ENCODE peak calls at places on chromosomes 1 and 21, in nine cellular contexts. Y is spleen; M is ovary; Z is CD4-positive, CD25-positive, alpha-beta regulatory T cell; A is lower lobe of right lung; K is neuronal stem cell; L is CD8-positive, alpha-beta T cell; C is hepatocyte; I is keratinocyte. G is an unnamed sample.
A peak's percentile ranks its signal among the peaks of the same experiment; 100 is the strongest.

GRCh38 chr1:161074676-161075368 is 5.1 kb upstream of the ARHGAP30 start:
- DNase-seq in Y (no peak), M (no peak), Z (no peak), A (no peak), K (no peak), L (no peak), C (peak; percentile 1), I (peak; percentile 93), G (no peak)

GRCh38 chr1:234683856-234684632 is 74.1 kb upstream of the IRF2BP2 start:
- DNase-seq in Y (no peak), M (peak; percentile 74), Z (no peak), A (peak; percentile 75), K (no peak), L (no peak), C (peak; percentile 75), I (no peak), G (peak; percentile 86)

GRCh38 chr21:43207868-43208267 is 39.1 kb downstream of the CRYAA start:
- DNase-seq in Y (peak; percentile 47), M (no peak), Z (no peak), A (no peak), K (no peak), L (peak; percentile 21), C (no peak), I (no peak), G (no peak)

GRCh38 chr1:146016891-146017290 is 4.6 kb downstream of the HJV start:
- DNase-seq in Y (no peak), M (no peak), Z (no peak), A (no peak), K (no peak), L (no peak), C (no peak), I (no peak), G (no peak)

GRCh38 chr21:26753822-26754221 is 91.4 kb downstream of the ADAMTS1 start:
- DNase-seq in Y (no peak), M (no peak), Z (no peak), A (no peak), K (no peak), L (no peak), C (no peak), I (no peak), G (no peak)

GRCh38 chr1:31593770-31594632 is 17.7 kb downstream of the TINAGL1 start:
- DNase-seq in Y (peak; percentile 88), M (peak; percentile 83), Z (peak; percentile 55), A (peak; percentile 78), K (peak; percentile 61), L (peak; percentile 74), C (peak; percentile 87), I (no peak), G (peak; percentile 84)

GRCh38 chr1:34404837-34405236 is 228.1 kb downstream of the C1orf94 start:
- DNase-seq in Y (no peak), M (no peak), Z (no peak), A (no peak), K (no peak), L (no peak), C (no peak), I (no peak), G (no peak)

GRCh38 chr1:107794571-107794970 is 170.4 kb downstream of the VAV3 start:
- DNase-seq in Y (no peak), M (no peak), Z (no peak), A (no peak), K (no peak), L (no peak), C (no peak), I (no peak), G (no peak)

GRCh38 chr1:34213976-34214375 is 37.3 kb downstream of the C1orf94 start:
- DNase-seq in Y (no peak), M (no peak), Z (no peak), A (no peak), K (no peak), L (no peak), C (no peak), I (no peak), G (no peak)

GRCh38 chr1:12437629-12438028 is 180.4 kb downstream of the DHRS3 start:
- DNase-seq in Y (no peak), M (no peak), Z (no peak), A (no peak), K (no peak), L (no peak), C (no peak), I (no peak), G (no peak)
- H3K4me1 ChIP-seq in Y (peaks cover 77% of the 10 kb centered on the region), M (peaks cover 16% of the 10 kb centered on the region), Z (peaks cover 44% of the 10 kb centered on the region), A (peaks cover 60% of the 10 kb centered on the region), K (peaks cover 16% of the 10 kb centered on the region), L (peaks cover 80% of the 10 kb centered on the region), C (peaks cover 22% of the 10 kb centered on the region), I (peaks cover 57% of the 10 kb centered on the region), G (peaks cover 19% of the 10 kb centered on the region)

GRCh38 chr1:52032785-52033131 is 852 bp downstream of the KTI12 start:
- DNase-seq in Y (peak; percentile 84), M (peak; percentile 39), Z (no peak), A (peak; percentile 55), K (no peak), L (no peak), C (peak; percentile 56), I (no peak), G (peak; percentile 9)
- H3K4me1 ChIP-seq in Y (peaks cover 37% of the 10 kb centered on the region), M (peaks cover 10% of the 10 kb centered on the region), Z (peaks cover 33% of the 10 kb centered on the region), A (peaks cover 40% of the 10 kb centered on the region), K (peaks cover 9% of the 10 kb centered on the region), L (peaks cover 30% of the 10 kb centered on the region), C (peaks cover 34% of the 10 kb centered on the region), I (peaks cover 21% of the 10 kb centered on the region), G (peaks cover 13% of the 10 kb centered on the region)

DNA sequence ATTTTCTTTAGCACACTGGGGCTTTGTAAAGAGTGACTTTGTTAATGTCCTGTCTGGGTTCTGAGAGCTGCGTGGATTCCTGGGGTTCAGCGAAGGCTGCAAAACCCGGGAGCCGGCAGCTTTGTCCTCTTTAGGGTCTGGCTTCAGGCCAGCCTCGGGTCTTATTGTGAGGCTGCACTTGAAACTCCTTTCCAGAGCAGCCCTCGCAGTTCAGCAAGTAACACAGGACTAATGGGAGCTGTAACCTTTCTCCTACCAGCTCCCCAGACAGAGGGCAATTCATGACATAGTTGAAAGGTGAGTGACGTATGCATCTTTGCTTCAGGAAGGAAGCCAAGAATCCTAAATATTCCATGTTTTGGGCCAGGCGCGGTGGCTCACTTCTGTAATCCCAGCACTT is 1.4 kb downstream of the MTARC1 start:
- DNase-seq in Y (no peak), M (no peak), Z (no peak), A (no peak), K (no peak), L (no peak), C (no peak), I (no peak), G (no peak)
- H3K4me1 ChIP-seq in Y (peaks cover 58% of the 10 kb centered on the region), M (peaks cover 8% of the 10 kb centered on the region), Z (no peaks in the 10 kb centered on the region), A (peaks cover 56% of the 10 kb centered on the region), K (peaks cover 2% of the 10 kb centered on the region), L (no peaks in the 10 kb centered on the region), C (peaks cover 15% of the 10 kb centered on the region), I (peaks cover 9% of the 10 kb centered on the region), G (peaks cover 20% of the 10 kb centered on the region)

GRCh38 chr1:197314672-197315071 is 46.6 kb downstream of the CRB1 start:
- DNase-seq in Y (no peak), M (no peak), Z (no peak), A (no peak), K (no peak), L (no peak), C (no peak), I (no peak), G (no peak)
- H3K4me1 ChIP-seq in Y (no peaks in the 10 kb centered on the region), M (no peaks in the 10 kb centered on the region), Z (no peaks in the 10 kb centered on the region), A (no peaks in the 10 kb centered on the region), K (no peaks in the 10 kb centered on the region), L (no peaks in the 10 kb centered on the region), C (peaks cover 7% of the 10 kb centered on the region), I (no peaks in the 10 kb centered on the region), G (no peaks in the 10 kb centered on the region)

DNA sequence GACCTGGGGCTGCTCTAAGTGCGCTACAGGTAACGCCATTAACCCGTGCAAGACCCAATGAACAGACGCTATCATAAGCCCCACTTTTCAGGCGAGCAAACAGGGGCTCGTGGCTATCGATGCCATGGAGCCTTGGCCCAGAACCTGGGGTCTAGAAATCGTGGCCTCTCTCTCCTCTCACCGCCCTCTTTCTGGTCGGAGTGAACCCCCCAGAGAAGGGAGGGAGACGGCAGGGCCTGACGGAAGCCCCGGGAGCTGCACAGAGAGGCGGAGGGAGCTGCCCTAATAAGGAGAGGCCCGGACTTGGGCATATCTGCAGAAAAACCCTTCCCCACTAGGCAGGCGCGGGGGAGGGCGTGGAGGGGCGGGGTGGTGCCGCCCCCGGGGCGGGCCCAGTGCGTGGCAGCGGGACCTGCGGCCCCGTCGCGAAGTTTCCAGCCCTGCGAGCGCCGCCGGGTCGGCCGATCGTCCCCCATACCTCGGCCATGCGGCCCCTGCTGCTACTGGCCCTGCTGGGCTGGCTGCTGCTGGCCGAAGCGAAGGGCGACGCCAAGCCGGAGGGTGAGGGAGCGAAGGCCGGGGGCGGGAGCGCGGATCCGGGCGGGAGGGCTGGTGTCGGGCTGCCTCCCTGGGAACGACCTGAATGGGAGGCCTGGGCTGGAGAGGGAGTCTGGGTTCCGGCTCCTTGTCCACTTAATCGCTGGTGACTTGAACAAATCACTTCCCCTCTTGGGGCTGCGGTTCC is at the start of gene PLOD1:
- DNase-seq in Y (peak; percentile 97), M (peak; percentile 86), Z (peak; percentile 72), A (peak; percentile 91), K (peak; percentile 62), L (peak; percentile 91), C (peak; percentile 91), I (no peak), G (peak; percentile 96)
- H3K4me1 ChIP-seq in Y (peaks cover 63% of the 10 kb centered on the region), M (peaks cover 21% of the 10 kb centered on the region), Z (peaks cover 13% of the 10 kb centered on the region), A (peaks cover 46% of the 10 kb centered on the region), K (peaks cover 13% of the 10 kb centered on the region), L (peaks cover 11% of the 10 kb centered on the region), C (peaks cover 12% of the 10 kb centered on the region), I (peaks cover 21% of the 10 kb centered on the region), G (peaks cover 25% of the 10 kb centered on the region)

GRCh38 chr1:91842056-91842455 is 43.9 kb downstream of the TGFBR3 start:
- DNase-seq in Y (no peak), M (no peak), Z (no peak), A (no peak), K (no peak), L (no peak), C (no peak), I (no peak), G (no peak)
- H3K4me1 ChIP-seq in Y (peaks cover 25% of the 10 kb centered on the region), M (peaks cover 9% of the 10 kb centered on the region), Z (no peaks in the 10 kb centered on the region), A (peaks cover 26% of the 10 kb centered on the region), K (no peaks in the 10 kb centered on the region), L (no peaks in the 10 kb centered on the region), C (peaks cover 21% of the 10 kb centered on the region), I (peaks cover 28% of the 10 kb centered on the region), G (peaks cover 23% of the 10 kb centered on the region)

DNA sequence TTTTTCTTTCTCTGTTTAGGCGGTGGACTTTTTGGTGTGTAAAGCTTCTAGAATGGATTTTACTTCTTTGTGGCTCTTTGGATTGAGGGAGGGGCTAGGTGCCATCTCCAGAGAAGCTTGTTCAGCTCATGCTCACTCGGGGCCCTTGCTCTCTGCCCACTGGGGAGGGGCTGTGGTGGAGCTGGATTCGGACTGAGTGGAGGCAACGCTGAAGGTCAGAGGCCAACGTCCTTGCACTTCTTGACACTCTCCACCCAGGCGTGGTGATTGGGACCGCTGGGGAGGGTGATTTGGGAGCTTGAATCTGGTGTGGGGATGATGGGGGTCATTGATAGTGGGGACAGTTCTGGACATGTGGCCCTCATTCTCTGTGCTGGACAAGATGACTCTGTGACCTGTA is 52.6 kb downstream of the ADARB1 start:
- DNase-seq in Y (no peak), M (no peak), Z (no peak), A (no peak), K (no peak), L (no peak), C (no peak), I (no peak), G (no peak)
- H3K4me1 ChIP-seq in Y (peaks cover 95% of the 10 kb centered on the region), M (peaks cover 15% of the 10 kb centered on the region), Z (peaks cover 3% of the 10 kb centered on the region), A (peaks cover 36% of the 10 kb centered on the region), K (peaks cover 3% of the 10 kb centered on the region), L (peaks cover 5% of the 10 kb centered on the region), C (no peaks in the 10 kb centered on the region), I (peaks cover 28% of the 10 kb centered on the region), G (peaks cover 57% of the 10 kb centered on the region)

GRCh38 chr1:26721669-26722355 is 26.0 kb downstream of the ARID1A start:
- DNase-seq in Y (no peak), M (no peak), Z (no peak), A (no peak), K (no peak), L (peak; percentile 45), C (no peak), I (no peak), G (no peak)
- H3K4me1 ChIP-seq in Y (peaks cover 100% of the 10 kb centered on the region), M (peaks cover 25% of the 10 kb centered on the region), Z (peaks cover 93% of the 10 kb centered on the region), A (peaks cover 97% of the 10 kb centered on the region), K (peaks cover 34% of the 10 kb centered on the region), L (peaks cover 92% of the 10 kb centered on the region), C (peaks cover 45% of the 10 kb centered on the region), I (peaks cover 26% of the 10 kb centered on the region), G (peaks cover 54% of the 10 kb centered on the region)

G was measured in cardiac muscle cell.